ENCODE peak calls at places on chromosomes 5 and 9, in four cellular contexts. One of them, this sample, is unnamed.

GRCh38 chr5:71693828-71694427 is 25.1 kb upstream of the CARTPT start:
- DNase-seq in mucosa of descending colon: no peak
- DNase-seq in neural crest cell: no peak
- DNase-seq in esophagus squamous epithelium: no peak
- DNase-seq in this sample: no peak

GRCh38 chr9:108417726-108418125 is 438.1 kb downstream of the ACTL7B start:
- DNase-seq in mucosa of descending colon: no peak
- DNase-seq in esophagus squamous epithelium: no peak
- DNase-seq in neural crest cell: no peak
- DNase-seq in this sample: no peak

GRCh38 chr9:89661956-89662717 is 57.3 kb downstream of the GADD45G start:
- DNase-seq in mucosa of descending colon: peak; percentile 96
- DNase-seq in neural crest cell: peak; percentile 80
- DNase-seq in esophagus squamous epithelium: no peak
- DNase-seq in this sample: peak; percentile 97

GRCh38 chr9:130971294-130971849 is 32.3 kb upstream of the FIBCD1 start:
- DNase-seq in neural crest cell: no peak
- DNase-seq in mucosa of descending colon: peak; percentile 22
- DNase-seq in esophagus squamous epithelium: no peak
- DNase-seq in this sample: no peak

GRCh38 chr5:84290161-84290560 is 94.5 kb downstream of the EDIL3 start:
- DNase-seq in mucosa of descending colon: no peak
- DNase-seq in neural crest cell: no peak
- DNase-seq in esophagus squamous epithelium: no peak
- DNase-seq in this sample: no peak

GRCh38 chr9:15421532-15421931 is 1.1 kb upstream of the SNAPC3 start:
- DNase-seq in mucosa of descending colon: no peak
- DNase-seq in neural crest cell: no peak
- DNase-seq in esophagus squamous epithelium: no peak
- DNase-seq in this sample: no peak

GRCh38 chr9:120531683-120532300 is 48.2 kb downstream of the CDK5RAP2 start:
- DNase-seq in esophagus squamous epithelium: no peak
- DNase-seq in mucosa of descending colon: no peak
- DNase-seq in neural crest cell: no peak
- DNase-seq in this sample: no peak

GRCh38 chr9:106869458-106869857 is 6.5 kb downstream of the ZNF462 start:
- DNase-seq in neural crest cell: no peak
- DNase-seq in esophagus squamous epithelium: no peak
- DNase-seq in mucosa of descending colon: no peak
- DNase-seq in this sample: no peak

GRCh38 chr9:967851-968641 is 8.4 kb upstream of the DMRT3 start:
- DNase-seq in mucosa of descending colon: no peak
- DNase-seq in neural crest cell: peak; percentile 16
- DNase-seq in esophagus squamous epithelium: no peak
- DNase-seq in this sample: no peak

GRCh38 chr5:111384220-111384619 is 128.1 kb downstream of the STARD4 start:
- DNase-seq in neural crest cell: no peak
- DNase-seq in mucosa of descending colon: no peak
- DNase-seq in esophagus squamous epithelium: no peak
- DNase-seq in this sample: no peak

GRCh38 chr5:56815657-56816545 is 552 bp downstream of the MAP3K1 start:
- DNase-seq in neural crest cell: no peak
- DNase-seq in esophagus squamous epithelium: no peak
- DNase-seq in mucosa of descending colon: peak; percentile 73
- DNase-seq in this sample: no peak

GRCh38 chr9:94870793-94871558 is 144.5 kb downstream of the AOPEP start:
- DNase-seq in neural crest cell: no peak
- DNase-seq in mucosa of descending colon: no peak
- DNase-seq in esophagus squamous epithelium: no peak
- DNase-seq in this sample: no peak

GRCh38 chr5:59569608-59570334 is 323.8 kb downstream of the PDE4D start:
- DNase-seq in neural crest cell: no peak
- DNase-seq in esophagus squamous epithelium: no peak
- DNase-seq in mucosa of descending colon: no peak
- DNase-seq in this sample: no peak

GRCh38 chr9:4939118-4939561 is 45.9 kb upstream of the JAK2 start:
- DNase-seq in neural crest cell: no peak
- DNase-seq in esophagus squamous epithelium: no peak
- DNase-seq in mucosa of descending colon: no peak
- DNase-seq in this sample: no peak

GRCh38 chr5:174825587-174825986 is 101.2 kb downstream of the MSX2 start:
- DNase-seq in mucosa of descending colon: no peak
- DNase-seq in esophagus squamous epithelium: no peak
- DNase-seq in neural crest cell: no peak
- DNase-seq in this sample: no peak

GRCh38 chr9:88804289-88804596 is 187.0 kb upstream of the S1PR3 start:
- DNase-seq in neural crest cell: no peak
- DNase-seq in esophagus squamous epithelium: no peak
- DNase-seq in mucosa of descending colon: no peak
- DNase-seq in this sample: no peak

GRCh38 chr5:106397700-106398099 is 1273.0 kb downstream of the EFNA5 start:
- DNase-seq in esophagus squamous epithelium: no peak
- DNase-seq in neural crest cell: no peak
- DNase-seq in mucosa of descending colon: no peak
- DNase-seq in this sample: no peak

GRCh38 chr5:139377226-139377625 is 5.9 kb downstream of the SLC23A1 start:
- DNase-seq in esophagus squamous epithelium: no peak
- DNase-seq in mucosa of descending colon: no peak
- DNase-seq in neural crest cell: no peak
- DNase-seq in this sample: no peak

GRCh38 chr9:6068983-6069382 is 53.6 kb upstream of the RANBP6 start:
- DNase-seq in neural crest cell: no peak
- DNase-seq in mucosa of descending colon: no peak
- DNase-seq in esophagus squamous epithelium: no peak
- DNase-seq in this sample: no peak

GRCh38 chr5:32471784-32472183 is 27.2 kb upstream of the ZFR start:
- DNase-seq in mucosa of descending colon: no peak
- DNase-seq in esophagus squamous epithelium: no peak
- DNase-seq in neural crest cell: no peak
- DNase-seq in this sample: no peak

GRCh38 chr5:82205005-82205404 is 73.1 kb downstream of the RPS23 start:
- DNase-seq in mucosa of descending colon: no peak
- DNase-seq in neural crest cell: no peak
- DNase-seq in esophagus squamous epithelium: no peak
- DNase-seq in this sample: no peak

GRCh38 chr5:74596930-74597329 is 43.6 kb downstream of the ENC1 start:
- DNase-seq in neural crest cell: no peak
- DNase-seq in mucosa of descending colon: no peak
- DNase-seq in esophagus squamous epithelium: no peak
- DNase-seq in this sample: no peak

GRCh38 chr5:135255461-135256178 is 143.4 kb downstream of the MACROH2A1 start:
- DNase-seq in esophagus squamous epithelium: no peak
- DNase-seq in neural crest cell: no peak
- DNase-seq in mucosa of descending colon: no peak
- DNase-seq in this sample: no peak

DNA sequence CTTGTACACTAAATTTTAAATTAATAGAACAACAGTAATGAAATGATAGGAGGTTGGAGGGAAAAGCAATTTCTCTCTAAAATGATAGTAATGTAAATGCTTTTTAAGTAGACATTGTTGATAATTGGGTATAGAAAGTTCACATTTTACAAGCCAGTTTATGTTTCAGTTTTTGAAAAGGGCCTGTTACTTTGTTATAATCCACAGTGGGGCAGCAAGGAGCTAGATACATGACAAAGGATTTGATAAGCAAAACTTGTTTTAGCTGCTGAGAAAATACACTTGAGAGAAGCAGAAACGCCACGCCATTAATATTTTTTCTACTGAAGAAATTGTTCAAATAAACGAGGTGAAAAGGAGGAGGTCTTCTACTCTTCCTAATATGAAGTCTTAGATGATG is 30.2 kb downstream of the SREK1 start:
- DNase-seq in neural crest cell: no peak
- DNase-seq in mucosa of descending colon: no peak
- DNase-seq in esophagus squamous epithelium: no peak
- DNase-seq in this sample: no peak
- TF ChIP-seq CTCF in neural crest cell: peak; percentile 62
- TF ChIP-seq CTCF in mucosa of descending colon: no peak
- TF ChIP-seq CTCF in esophagus squamous epithelium: peak; percentile 37
- TF ChIP-seq CTCF in this sample: no peak

GRCh38 chr5:98999631-99000030 is 70.8 kb upstream of the CHD1 start:
- DNase-seq in esophagus squamous epithelium: no peak
- DNase-seq in neural crest cell: no peak
- DNase-seq in mucosa of descending colon: no peak
- DNase-seq in this sample: no peak

GRCh38 chr5:99000878-99001277 is 72.1 kb upstream of the CHD1 start:
- DNase-seq in neural crest cell: no peak
- DNase-seq in esophagus squamous epithelium: no peak
- DNase-seq in mucosa of descending colon: no peak
- DNase-seq in this sample: no peak

GRCh38 chr5:99000221-99000620 is 71.4 kb upstream of the CHD1 start:
- DNase-seq in esophagus squamous epithelium: no peak
- DNase-seq in mucosa of descending colon: no peak
- DNase-seq in neural crest cell: no peak
- DNase-seq in this sample: no peak

GRCh38 chr5:99005506-99005905 is 76.7 kb upstream of the CHD1 start:
- DNase-seq in neural crest cell: no peak
- DNase-seq in mucosa of descending colon: no peak
- DNase-seq in esophagus squamous epithelium: no peak
- DNase-seq in this sample: no peak

GRCh38 chr5:99004960-99005359 is 76.2 kb upstream of the CHD1 start:
- DNase-seq in esophagus squamous epithelium: no peak
- DNase-seq in neural crest cell: no peak
- DNase-seq in mucosa of descending colon: no peak
- DNase-seq in this sample: no peak
- TF ChIP-seq CTCF in esophagus squamous epithelium: no peak
- TF ChIP-seq CTCF in neural crest cell: no peak
- TF ChIP-seq CTCF in mucosa of descending colon: no peak
- TF ChIP-seq CTCF in this sample: no peak

DNA sequence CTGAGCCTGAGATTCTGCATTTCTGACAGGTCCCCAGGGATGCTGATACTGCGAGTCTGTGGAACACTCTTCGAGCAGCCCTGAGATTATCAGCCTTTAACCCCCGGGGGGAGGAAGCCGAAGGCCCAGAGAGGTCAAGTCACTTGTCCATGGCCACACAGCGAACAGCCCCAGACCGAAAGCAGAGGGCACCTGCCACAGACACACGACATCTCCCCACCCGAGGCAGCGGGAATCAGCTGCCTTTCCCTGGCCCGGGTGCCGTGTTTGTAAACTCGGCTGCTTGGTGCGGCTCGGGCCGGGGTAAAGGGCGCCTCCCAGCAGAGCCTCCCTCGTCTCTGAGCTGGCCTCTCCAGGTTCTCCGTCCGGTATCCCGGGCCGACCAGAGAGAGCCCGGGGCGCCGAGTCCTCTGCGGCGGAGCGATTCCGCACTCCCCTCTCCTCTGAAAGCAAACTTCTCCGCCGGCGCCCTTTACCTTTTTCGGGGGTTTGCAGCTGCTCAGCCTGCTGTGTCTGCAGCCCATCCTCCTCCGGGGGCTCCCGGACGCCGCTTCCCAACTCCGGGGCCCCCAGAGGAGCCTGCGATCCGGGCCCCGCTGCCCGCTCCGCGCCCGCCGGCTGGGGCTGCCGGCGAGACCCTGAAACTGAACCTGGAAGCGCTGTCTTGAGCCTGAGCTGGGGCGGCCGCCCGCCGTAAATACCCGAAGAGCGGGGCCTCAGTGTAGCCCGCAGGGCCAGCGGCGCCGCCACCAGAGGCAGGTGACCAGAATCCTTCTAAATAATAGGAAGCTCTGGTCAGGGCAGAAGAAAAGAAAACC is at the start of gene CCDC69:
- DNase-seq in mucosa of descending colon: peak; percentile 84
- DNase-seq in neural crest cell: peak; percentile 69
- DNase-seq in esophagus squamous epithelium: no peak
- DNase-seq in this sample: no peak
- TF ChIP-seq CTCF in mucosa of descending colon: no peak
- TF ChIP-seq CTCF in neural crest cell: peak; percentile 35
- TF ChIP-seq CTCF in esophagus squamous epithelium: peak; percentile 26
- TF ChIP-seq CTCF in this sample: no peak

DNA sequence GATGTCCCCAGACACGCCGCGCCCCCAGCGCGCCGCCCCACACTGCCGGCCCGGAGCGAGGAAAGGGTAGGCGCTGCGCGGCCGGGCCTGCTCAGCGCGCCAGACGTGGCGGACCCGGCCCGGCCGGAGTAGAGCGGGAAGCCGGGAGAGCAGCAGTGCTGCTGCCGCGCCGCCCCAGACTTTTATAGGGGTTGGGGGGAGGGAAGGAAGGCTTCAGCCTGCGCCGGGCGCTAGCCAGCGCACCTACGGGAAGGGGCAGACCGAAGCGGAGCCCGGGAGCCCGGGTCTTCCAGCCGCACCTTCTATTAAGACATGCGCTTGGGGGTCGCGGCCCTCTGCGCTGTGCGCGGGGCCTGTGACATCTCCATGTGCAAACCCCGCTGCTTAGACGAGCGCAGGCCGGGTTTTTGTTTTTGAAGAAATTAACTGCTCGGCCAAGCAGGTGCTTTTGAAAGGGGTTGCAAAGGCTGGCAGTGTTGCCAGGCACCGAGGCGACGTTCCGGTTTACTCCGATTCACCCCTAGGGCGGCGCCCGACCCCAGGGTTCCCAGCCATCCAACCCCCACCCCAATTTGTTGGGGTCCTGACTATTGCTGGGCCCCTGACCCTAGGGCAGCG is 361 bp upstream of the PAX5 start:
- DNase-seq in neural crest cell: no peak
- DNase-seq in esophagus squamous epithelium: no peak
- DNase-seq in mucosa of descending colon: peak; percentile 65
- DNase-seq in this sample: no peak
- TF ChIP-seq CTCF in neural crest cell: peak; percentile 53
- TF ChIP-seq CTCF in esophagus squamous epithelium: peak; percentile 12
- TF ChIP-seq CTCF in mucosa of descending colon: no peak
- TF ChIP-seq CTCF in this sample: no peak

This sample was measured in omental fat pad.